ENCODE peak calls at places on chromosomes 6 and 20, in four cellular contexts. One of them, this sample, is unnamed.

GRCh38 chr6:78525961-78526360 is 341.4 kb upstream of the IRAK1BP1 start:
- DNase-seq in activated CD8-positive, alpha-beta T cell treated with anti-CD3 and anti-CD28 coated beads for 36 hours: no peak
- DNase-seq in CD8-positive, alpha-beta T cell: no peak
- DNase-seq in astrocyte of the spinal cord: no peak
- DNase-seq in this sample: no peak

GRCh38 chr6:157675859-157676640 is 147.0 kb upstream of the SNX9 start:
- DNase-seq in activated CD8-positive, alpha-beta T cell treated with anti-CD3 and anti-CD28 coated beads for 36 hours: no peak
- DNase-seq in astrocyte of the spinal cord: no peak
- DNase-seq in CD8-positive, alpha-beta T cell: no peak
- DNase-seq in this sample: no peak

GRCh38 chr6:113363866-113364265 is 493.3 kb upstream of the MARCKS start:
- DNase-seq in activated CD8-positive, alpha-beta T cell treated with anti-CD3 and anti-CD28 coated beads for 36 hours: no peak
- DNase-seq in astrocyte of the spinal cord: peak
- DNase-seq in CD8-positive, alpha-beta T cell: no peak
- DNase-seq in this sample: no peak

GRCh38 chr6:138540468-138540867 is 41.2 kb upstream of the NHSL1 start:
- DNase-seq in activated CD8-positive, alpha-beta T cell treated with anti-CD3 and anti-CD28 coated beads for 36 hours: no peak
- DNase-seq in CD8-positive, alpha-beta T cell: no peak
- DNase-seq in astrocyte of the spinal cord: peak
- DNase-seq in this sample: no peak

GRCh38 chr6:20751293-20751946 is 217.2 kb downstream of the CDKAL1 start:
- DNase-seq in astrocyte of the spinal cord: no peak
- DNase-seq in activated CD8-positive, alpha-beta T cell treated with anti-CD3 and anti-CD28 coated beads for 36 hours: no peak
- DNase-seq in CD8-positive, alpha-beta T cell: no peak
- DNase-seq in this sample: no peak

GRCh38 chr20:23652371-23652770 is 14.6 kb upstream of the CST3 start:
- DNase-seq in CD8-positive, alpha-beta T cell: no peak
- DNase-seq in astrocyte of the spinal cord: peak
- DNase-seq in activated CD8-positive, alpha-beta T cell treated with anti-CD3 and anti-CD28 coated beads for 36 hours: no peak
- DNase-seq in this sample: no peak

GRCh38 chr6:3518356-3518841 is 61.5 kb upstream of the SLC22A23 start:
- DNase-seq in astrocyte of the spinal cord: peak
- DNase-seq in activated CD8-positive, alpha-beta T cell treated with anti-CD3 and anti-CD28 coated beads for 36 hours: no peak
- DNase-seq in CD8-positive, alpha-beta T cell: no peak
- DNase-seq in this sample: no peak

GRCh38 chr20:44642203-44643153 is 9.0 kb downstream of the ADA start:
- DNase-seq in astrocyte of the spinal cord: peak
- DNase-seq in activated CD8-positive, alpha-beta T cell treated with anti-CD3 and anti-CD28 coated beads for 36 hours: peak
- DNase-seq in CD8-positive, alpha-beta T cell: peak
- DNase-seq in this sample: peak

GRCh38 chr6:140980265-140980887 is 1152.3 kb upstream of the GJE1 start:
- DNase-seq in activated CD8-positive, alpha-beta T cell treated with anti-CD3 and anti-CD28 coated beads for 36 hours: no peak
- DNase-seq in astrocyte of the spinal cord: peak
- DNase-seq in CD8-positive, alpha-beta T cell: no peak
- DNase-seq in this sample: no peak

GRCh38 chr6:165244524-165245247 is 64.7 kb downstream of the C6orf118 start:
- DNase-seq in CD8-positive, alpha-beta T cell: no peak
- DNase-seq in activated CD8-positive, alpha-beta T cell treated with anti-CD3 and anti-CD28 coated beads for 36 hours: no peak
- DNase-seq in astrocyte of the spinal cord: no peak
- DNase-seq in this sample: no peak

GRCh38 chr6:14464049-14464448 is 346.5 kb downstream of the CD83 start:
- DNase-seq in astrocyte of the spinal cord: peak
- DNase-seq in activated CD8-positive, alpha-beta T cell treated with anti-CD3 and anti-CD28 coated beads for 36 hours: no peak
- DNase-seq in CD8-positive, alpha-beta T cell: no peak
- DNase-seq in this sample: no peak

GRCh38 chr6:142946924-142947701 is 2.1 kb upstream of the HIVEP2 start:
- DNase-seq in astrocyte of the spinal cord: peak
- DNase-seq in activated CD8-positive, alpha-beta T cell treated with anti-CD3 and anti-CD28 coated beads for 36 hours: peak
- DNase-seq in CD8-positive, alpha-beta T cell: peak
- DNase-seq in this sample: peak

GRCh38 chr6:105780146-105780860 is 305.8 kb upstream of the PRDM1 start:
- DNase-seq in activated CD8-positive, alpha-beta T cell treated with anti-CD3 and anti-CD28 coated beads for 36 hours: no peak
- DNase-seq in astrocyte of the spinal cord: peak
- DNase-seq in CD8-positive, alpha-beta T cell: no peak
- DNase-seq in this sample: peak

GRCh38 chr6:144480518-144480917 is 195.4 kb downstream of the UTRN start:
- DNase-seq in CD8-positive, alpha-beta T cell: no peak
- DNase-seq in astrocyte of the spinal cord: no peak
- DNase-seq in activated CD8-positive, alpha-beta T cell treated with anti-CD3 and anti-CD28 coated beads for 36 hours: no peak
- DNase-seq in this sample: no peak

GRCh38 chr6:146850238-146850896 is 251.6 kb downstream of the ADGB start:
- DNase-seq in activated CD8-positive, alpha-beta T cell treated with anti-CD3 and anti-CD28 coated beads for 36 hours: peak
- DNase-seq in astrocyte of the spinal cord: peak
- DNase-seq in CD8-positive, alpha-beta T cell: no peak
- DNase-seq in this sample: peak

GRCh38 chr6:113648698-113649097 is 208.4 kb upstream of the MARCKS start:
- DNase-seq in astrocyte of the spinal cord: no peak
- DNase-seq in activated CD8-positive, alpha-beta T cell treated with anti-CD3 and anti-CD28 coated beads for 36 hours: no peak
- DNase-seq in CD8-positive, alpha-beta T cell: no peak
- DNase-seq in this sample: no peak

GRCh38 chr6:7166410-7167293 is 58.9 kb downstream of the RREB1 start:
- DNase-seq in activated CD8-positive, alpha-beta T cell treated with anti-CD3 and anti-CD28 coated beads for 36 hours: no peak
- DNase-seq in astrocyte of the spinal cord: peak
- DNase-seq in CD8-positive, alpha-beta T cell: no peak
- DNase-seq in this sample: no peak

GRCh38 chr6:70110128-70111022 is 192.5 kb downstream of the COL9A1 start:
- DNase-seq in astrocyte of the spinal cord: peak
- DNase-seq in CD8-positive, alpha-beta T cell: no peak
- DNase-seq in activated CD8-positive, alpha-beta T cell treated with anti-CD3 and anti-CD28 coated beads for 36 hours: no peak
- DNase-seq in this sample: no peak

GRCh38 chr20:38272961-38273360 is 12.4 kb upstream of the KIAA1755 start:
- DNase-seq in activated CD8-positive, alpha-beta T cell treated with anti-CD3 and anti-CD28 coated beads for 36 hours: no peak
- DNase-seq in astrocyte of the spinal cord: peak
- DNase-seq in CD8-positive, alpha-beta T cell: no peak
- DNase-seq in this sample: no peak

GRCh38 chr6:143232849-143233248 is 172.2 kb downstream of the AIG1 start:
- DNase-seq in astrocyte of the spinal cord: no peak
- DNase-seq in CD8-positive, alpha-beta T cell: no peak
- DNase-seq in activated CD8-positive, alpha-beta T cell treated with anti-CD3 and anti-CD28 coated beads for 36 hours: peak
- DNase-seq in this sample: peak

GRCh38 chr20:46681032-46681854 is 8.0 kb downstream of the TP53RK start:
- DNase-seq in astrocyte of the spinal cord: peak
- DNase-seq in CD8-positive, alpha-beta T cell: peak
- DNase-seq in activated CD8-positive, alpha-beta T cell treated with anti-CD3 and anti-CD28 coated beads for 36 hours: peak
- DNase-seq in this sample: peak

GRCh38 chr6:93721386-93722048 is 302.2 kb upstream of the EPHA7 start:
- DNase-seq in CD8-positive, alpha-beta T cell: no peak
- DNase-seq in astrocyte of the spinal cord: peak
- DNase-seq in activated CD8-positive, alpha-beta T cell treated with anti-CD3 and anti-CD28 coated beads for 36 hours: no peak
- DNase-seq in this sample: peak

GRCh38 chr20:36593347-36593746 is 12.2 kb upstream of the RAB5IF start:
- DNase-seq in activated CD8-positive, alpha-beta T cell treated with anti-CD3 and anti-CD28 coated beads for 36 hours: no peak
- DNase-seq in astrocyte of the spinal cord: no peak
- DNase-seq in CD8-positive, alpha-beta T cell: no peak
- DNase-seq in this sample: no peak

GRCh38 chr6:165263-165662 is 127.0 kb upstream of the DUSP22 start:
- DNase-seq in activated CD8-positive, alpha-beta T cell treated with anti-CD3 and anti-CD28 coated beads for 36 hours: no peak
- DNase-seq in astrocyte of the spinal cord: no peak
- DNase-seq in CD8-positive, alpha-beta T cell: no peak
- DNase-seq in this sample: no peak

GRCh38 chr6:108622601-108623335 is 62.1 kb downstream of the FOXO3 start:
- DNase-seq in astrocyte of the spinal cord: peak
- DNase-seq in activated CD8-positive, alpha-beta T cell treated with anti-CD3 and anti-CD28 coated beads for 36 hours: no peak
- DNase-seq in CD8-positive, alpha-beta T cell: no peak
- DNase-seq in this sample: no peak

GRCh38 chr20:64241061-64241460 is 14.5 kb upstream of the PCMTD2 start:
- DNase-seq in CD8-positive, alpha-beta T cell: no peak
- DNase-seq in astrocyte of the spinal cord: no peak
- DNase-seq in activated CD8-positive, alpha-beta T cell treated with anti-CD3 and anti-CD28 coated beads for 36 hours: no peak
- DNase-seq in this sample: no peak

GRCh38 chr6:125046107-125046925 is 84.1 kb downstream of the RNF217 start:
- DNase-seq in CD8-positive, alpha-beta T cell: no peak
- DNase-seq in activated CD8-positive, alpha-beta T cell treated with anti-CD3 and anti-CD28 coated beads for 36 hours: no peak
- DNase-seq in astrocyte of the spinal cord: no peak
- DNase-seq in this sample: no peak

GRCh38 chr6:13710552-13711383 is 867 bp downstream of the RANBP9 start:
- DNase-seq in astrocyte of the spinal cord: no peak
- DNase-seq in CD8-positive, alpha-beta T cell: peak
- DNase-seq in activated CD8-positive, alpha-beta T cell treated with anti-CD3 and anti-CD28 coated beads for 36 hours: peak
- DNase-seq in this sample: peak

GRCh38 chr20:31707994-31708744 is 14.5 kb downstream of the BCL2L1 start:
- DNase-seq in astrocyte of the spinal cord: no peak
- DNase-seq in CD8-positive, alpha-beta T cell: no peak
- DNase-seq in activated CD8-positive, alpha-beta T cell treated with anti-CD3 and anti-CD28 coated beads for 36 hours: no peak
- DNase-seq in this sample: peak

GRCh38 chr6:16168858-16169257 is 40.0 kb downstream of the MYLIP start:
- DNase-seq in astrocyte of the spinal cord: peak
- DNase-seq in CD8-positive, alpha-beta T cell: no peak
- DNase-seq in activated CD8-positive, alpha-beta T cell treated with anti-CD3 and anti-CD28 coated beads for 36 hours: peak
- DNase-seq in this sample: peak

GRCh38 chr20:10857362-10858070 is 183.7 kb upstream of the JAG1 start:
- DNase-seq in CD8-positive, alpha-beta T cell: no peak
- DNase-seq in astrocyte of the spinal cord: peak
- DNase-seq in activated CD8-positive, alpha-beta T cell treated with anti-CD3 and anti-CD28 coated beads for 36 hours: no peak
- DNase-seq in this sample: no peak

GRCh38 chr6:108492131-108492766 is 68.5 kb upstream of the FOXO3 start:
- DNase-seq in activated CD8-positive, alpha-beta T cell treated with anti-CD3 and anti-CD28 coated beads for 36 hours: no peak
- DNase-seq in CD8-positive, alpha-beta T cell: no peak
- DNase-seq in astrocyte of the spinal cord: peak
- DNase-seq in this sample: peak

GRCh38 chr20:50194831-50195523 is 4.3 kb downstream of the CEBPB start:
- DNase-seq in astrocyte of the spinal cord: peak
- DNase-seq in CD8-positive, alpha-beta T cell: no peak
- DNase-seq in activated CD8-positive, alpha-beta T cell treated with anti-CD3 and anti-CD28 coated beads for 36 hours: no peak
- DNase-seq in this sample: no peak

GRCh38 chr6:31765910-31766794 is 3.7 kb downstream of the SAPCD1 start:
- DNase-seq in activated CD8-positive, alpha-beta T cell treated with anti-CD3 and anti-CD28 coated beads for 36 hours: no peak
- DNase-seq in CD8-positive, alpha-beta T cell: no peak
- DNase-seq in astrocyte of the spinal cord: no peak
- DNase-seq in this sample: no peak

GRCh38 chr20:49318430-49319203 is 40.8 kb upstream of the ZNFX1 start:
- DNase-seq in astrocyte of the spinal cord: no peak
- DNase-seq in CD8-positive, alpha-beta T cell: peak
- DNase-seq in activated CD8-positive, alpha-beta T cell treated with anti-CD3 and anti-CD28 coated beads for 36 hours: peak
- DNase-seq in this sample: no peak

GRCh38 chr6:8707956-8708772 is 272.8 kb upstream of the SLC35B3 start:
- DNase-seq in astrocyte of the spinal cord: peak
- DNase-seq in activated CD8-positive, alpha-beta T cell treated with anti-CD3 and anti-CD28 coated beads for 36 hours: no peak
- DNase-seq in CD8-positive, alpha-beta T cell: no peak
- DNase-seq in this sample: peak

GRCh38 chr6:110173506-110174132 is 5.9 kb downstream of the WASF1 start:
- DNase-seq in astrocyte of the spinal cord: no peak
- DNase-seq in activated CD8-positive, alpha-beta T cell treated with anti-CD3 and anti-CD28 coated beads for 36 hours: no peak
- DNase-seq in CD8-positive, alpha-beta T cell: no peak
- DNase-seq in this sample: no peak

GRCh38 chr6:21500894-21501293 is 92.7 kb upstream of the SOX4 start:
- DNase-seq in activated CD8-positive, alpha-beta T cell treated with anti-CD3 and anti-CD28 coated beads for 36 hours: no peak
- DNase-seq in astrocyte of the spinal cord: no peak
- DNase-seq in CD8-positive, alpha-beta T cell: no peak
- DNase-seq in this sample: no peak

GRCh38 chr6:10347561-10348327 is 67.1 kb downstream of the TFAP2A start:
- DNase-seq in astrocyte of the spinal cord: no peak
- DNase-seq in CD8-positive, alpha-beta T cell: no peak
- DNase-seq in activated CD8-positive, alpha-beta T cell treated with anti-CD3 and anti-CD28 coated beads for 36 hours: no peak
- DNase-seq in this sample: no peak

GRCh38 chr6:162119349-162119748 is 608.2 kb downstream of the PRKN start:
- DNase-seq in CD8-positive, alpha-beta T cell: no peak
- DNase-seq in activated CD8-positive, alpha-beta T cell treated with anti-CD3 and anti-CD28 coated beads for 36 hours: no peak
- DNase-seq in astrocyte of the spinal cord: peak
- DNase-seq in this sample: no peak
- TF ChIP-seq CTCF in CD8-positive, alpha-beta T cell: no peak
- TF ChIP-seq CTCF in activated CD8-positive, alpha-beta T cell treated with anti-CD3 and anti-CD28 coated beads for 36 hours: no peak
- TF ChIP-seq CTCF in astrocyte of the spinal cord: peak
- TF ChIP-seq CTCF in this sample: no peak

DNA sequence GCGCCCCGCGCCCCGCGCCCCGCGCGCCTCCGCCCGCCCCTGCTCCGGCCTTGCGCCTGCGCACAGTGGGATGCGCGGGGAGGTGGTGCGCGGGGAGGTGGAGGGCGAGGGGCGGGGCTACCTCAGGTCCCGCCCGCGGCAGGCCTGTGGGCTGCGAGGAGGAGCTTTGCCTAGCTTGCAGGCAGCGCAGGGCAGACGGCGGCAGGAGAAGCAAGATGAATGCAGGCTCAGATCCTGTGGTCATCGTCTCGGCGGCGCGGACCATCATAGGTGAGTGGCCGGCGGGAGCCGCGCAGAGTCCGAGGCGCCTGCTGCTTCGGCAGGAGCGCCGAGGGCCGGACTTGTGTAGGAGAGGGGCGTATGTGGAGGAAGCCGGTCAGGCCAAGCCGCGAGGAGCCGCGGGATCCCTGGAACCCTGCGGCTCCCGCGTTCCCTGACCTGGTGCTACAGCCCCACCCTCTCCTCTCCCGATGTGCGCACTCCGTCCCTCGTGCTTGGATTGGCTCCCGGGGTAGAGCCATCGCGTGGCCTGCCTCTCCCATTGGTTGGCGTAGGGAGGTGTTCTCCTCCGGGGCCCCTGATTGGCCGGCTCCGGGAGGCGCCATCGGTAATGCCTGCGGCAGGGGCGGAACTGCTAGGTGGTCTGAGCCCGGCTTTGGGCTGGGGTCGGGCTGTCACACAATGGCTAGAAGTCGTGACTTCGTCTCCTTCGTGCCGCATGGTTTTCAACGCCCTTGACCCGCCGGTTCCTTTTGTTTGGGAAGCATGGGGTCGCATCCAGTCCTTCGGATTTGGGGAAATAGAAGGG is at the start of gene ACAT2:
- DNase-seq in astrocyte of the spinal cord: peak
- DNase-seq in activated CD8-positive, alpha-beta T cell treated with anti-CD3 and anti-CD28 coated beads for 36 hours: peak
- DNase-seq in CD8-positive, alpha-beta T cell: peak
- DNase-seq in this sample: peak
- TF ChIP-seq CTCF in astrocyte of the spinal cord: no peak
- TF ChIP-seq CTCF in activated CD8-positive, alpha-beta T cell treated with anti-CD3 and anti-CD28 coated beads for 36 hours: no peak
- TF ChIP-seq CTCF in CD8-positive, alpha-beta T cell: no peak
- TF ChIP-seq CTCF in this sample: no peak

GRCh38 chr6:52146851-52147445 is 39.2 kb upstream of the IL17A start:
- DNase-seq in CD8-positive, alpha-beta T cell: no peak
- DNase-seq in activated CD8-positive, alpha-beta T cell treated with anti-CD3 and anti-CD28 coated beads for 36 hours: no peak
- DNase-seq in astrocyte of the spinal cord: no peak
- DNase-seq in this sample: no peak
- TF ChIP-seq CTCF in CD8-positive, alpha-beta T cell: no peak
- TF ChIP-seq CTCF in activated CD8-positive, alpha-beta T cell treated with anti-CD3 and anti-CD28 coated beads for 36 hours: no peak
- TF ChIP-seq CTCF in astrocyte of the spinal cord: no peak
- TF ChIP-seq CTCF in this sample: no peak

GRCh38 chr6:131950767-131951575 is at the start of gene CCN2:
- DNase-seq in CD8-positive, alpha-beta T cell: no peak
- DNase-seq in activated CD8-positive, alpha-beta T cell treated with anti-CD3 and anti-CD28 coated beads for 36 hours: peak
- DNase-seq in astrocyte of the spinal cord: peak
- DNase-seq in this sample: no peak

GRCh38 chr6:131951576-131952230 is 531 bp upstream of the CCN2 start:
- DNase-seq in CD8-positive, alpha-beta T cell: no peak
- DNase-seq in activated CD8-positive, alpha-beta T cell treated with anti-CD3 and anti-CD28 coated beads for 36 hours: no peak
- DNase-seq in astrocyte of the spinal cord: no peak
- DNase-seq in this sample: no peak

GRCh38 chr6:131949615-131949908 is 1.6 kb downstream of the CCN2 start:
- DNase-seq in activated CD8-positive, alpha-beta T cell treated with anti-CD3 and anti-CD28 coated beads for 36 hours: no peak
- DNase-seq in astrocyte of the spinal cord: no peak
- DNase-seq in CD8-positive, alpha-beta T cell: no peak
- DNase-seq in this sample: no peak

GRCh38 chr6:131948692-131949614 is 2.2 kb downstream of the CCN2 start:
- DNase-seq in activated CD8-positive, alpha-beta T cell treated with anti-CD3 and anti-CD28 coated beads for 36 hours: no peak
- DNase-seq in CD8-positive, alpha-beta T cell: no peak
- DNase-seq in astrocyte of the spinal cord: peak
- DNase-seq in this sample: no peak

GRCh38 chr6:131949909-131950766 is 1.0 kb downstream of the CCN2 start:
- DNase-seq in CD8-positive, alpha-beta T cell: no peak
- DNase-seq in astrocyte of the spinal cord: peak
- DNase-seq in activated CD8-positive, alpha-beta T cell treated with anti-CD3 and anti-CD28 coated beads for 36 hours: peak
- DNase-seq in this sample: no peak
- TF ChIP-seq CTCF in CD8-positive, alpha-beta T cell: no peak
- TF ChIP-seq CTCF in astrocyte of the spinal cord: peak
- TF ChIP-seq CTCF in activated CD8-positive, alpha-beta T cell treated with anti-CD3 and anti-CD28 coated beads for 36 hours: no peak
- TF ChIP-seq CTCF in this sample: peak